ENCODE peak calls at places on chromosomes 5 and 9, in five cellular contexts. U is naive thymus-derived CD4-positive, alpha-beta T cell; M is effector memory CD4-positive, alpha-beta T cell; Y is right lobe of liver; E is mesendoderm. Q is an unnamed sample. For H3K4me1, the result is how much of the 10 kb centered on the place peaks cover.

GRCh38 chr5:68376931-68377330 is 161.4 kb downstream of the PIK3R1 start:
- DNase-seq in U (no peak), M (no peak), Y (no peak), E (no peak), Q (no peak)

GRCh38 chr9:122657527-122657926 is at the start of gene OR1B1:
- DNase-seq in U (no peak), M (no peak), Y (no peak), E (no peak), Q (no peak)

GRCh38 chr9:16179566-16179965 is 626.7 kb downstream of the CCDC171 start:
- DNase-seq in U (no peak), M (no peak), Y (no peak), E (no peak), Q (no peak)

GRCh38 chr5:55223219-55223987 is 3.7 kb downstream of the MCIDAS start:
- DNase-seq in U (no peak), M (no peak), Y (peak), E (peak), Q (no peak)

GRCh38 chr5:113166710-113167366 is 190.2 kb downstream of the DCP2 start:
- DNase-seq in U (no peak), M (no peak), Y (no peak), E (no peak), Q (no peak)

GRCh38 chr5:40410939-40411635 is 268.6 kb upstream of the PTGER4 start:
- DNase-seq in U (no peak), M (no peak), Y (no peak), E (no peak), Q (peak)

GRCh38 chr5:6435356-6435755 is 13.3 kb upstream of the UBE2QL1 start:
- DNase-seq in U (no peak), M (no peak), Y (peak), E (peak), Q (no peak)

GRCh38 chr5:156037151-156037909 is 289.6 kb upstream of the SGCD start:
- DNase-seq in U (no peak), M (no peak), Y (no peak), E (peak), Q (no peak)

GRCh38 chr9:76716270-76716669 is 48.0 kb upstream of the PCA3 start:
- DNase-seq in U (no peak), M (no peak), Y (no peak), E (no peak), Q (no peak)

GRCh38 chr5:56264417-56265025 is 31.4 kb upstream of the ANKRD55 start:
- DNase-seq in U (peak), M (no peak), Y (no peak), E (peak), Q (peak)

GRCh38 chr9:113906411-113907110 is 30.5 kb downstream of the ZNF618 start:
- DNase-seq in U (no peak), M (no peak), Y (no peak), E (no peak), Q (no peak)

GRCh38 chr5:90640484-90641059 is 82.0 kb downstream of the ADGRV1 start:
- DNase-seq in U (no peak), M (no peak), Y (no peak), E (no peak), Q (no peak)

GRCh38 chr5:3594514-3595101 is 1.0 kb upstream of the IRX1 start:
- DNase-seq in U (no peak), M (no peak), Y (no peak), E (peak), Q (no peak)
- H3K4me3 ChIP-seq in U (no peak), M (no peak), Y (no peak), E (no peak), Q (no peak)

DNA sequence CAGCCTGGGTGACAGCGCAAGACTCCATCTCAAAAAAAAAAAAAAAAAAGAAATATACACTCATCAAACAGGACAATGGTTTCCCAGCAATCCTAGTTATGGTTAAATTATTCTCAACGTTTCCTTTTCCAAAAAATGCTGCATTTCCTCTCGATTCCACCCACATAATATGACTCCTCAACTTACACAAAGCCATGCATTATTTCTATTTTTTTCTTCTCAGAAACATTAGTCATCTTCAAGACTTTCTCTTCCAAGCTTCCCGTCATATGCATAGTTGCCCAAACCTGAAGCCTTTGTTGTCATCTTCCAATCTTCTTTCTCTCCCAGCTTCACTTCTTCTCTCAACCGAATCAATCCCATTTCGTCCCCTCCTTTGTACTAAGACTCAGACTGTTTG is 61.4 kb upstream of the RANBP6 start:
- DNase-seq in U (no peak), M (no peak), Y (no peak), E (no peak), Q (no peak)
- H3K27ac ChIP-seq in U (no peak), M (no peak), Y (no peak), E (no peak), Q (no peak)

DNA sequence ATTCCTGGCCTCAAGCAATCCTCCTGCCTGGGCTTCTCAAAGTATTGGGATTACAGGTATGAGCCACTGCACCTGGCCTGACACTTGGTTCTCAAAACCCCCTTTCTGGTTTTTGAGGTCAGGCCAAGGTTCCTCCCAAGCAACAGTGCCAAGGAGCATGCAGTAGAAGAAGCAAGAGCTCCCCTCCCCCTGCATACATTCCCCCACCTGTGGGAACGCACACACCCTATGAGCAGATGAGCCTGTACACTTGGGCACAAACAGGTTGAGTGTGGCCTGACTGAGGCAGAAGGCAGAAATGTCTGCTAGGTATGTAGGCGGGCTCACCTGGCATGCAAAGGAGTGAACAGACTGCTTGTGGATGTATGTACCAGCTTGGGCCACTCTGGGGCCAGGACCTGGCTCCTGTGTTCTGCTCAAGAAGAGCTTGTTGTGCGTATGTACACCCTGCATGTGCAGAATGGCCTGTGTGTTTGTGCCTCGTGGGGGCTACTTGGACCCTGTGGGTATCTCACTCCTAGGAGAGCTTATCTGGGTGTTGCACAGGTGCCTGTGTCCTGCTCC is 1.7 kb downstream of the GPRIN1 start:
- DNase-seq in U (no peak), M (no peak), Y (no peak), E (no peak), Q (no peak)
- H3K4me1 ChIP-seq in U (under half), M (under half), Y (under half), E (under half), Q (under half)

DNA sequence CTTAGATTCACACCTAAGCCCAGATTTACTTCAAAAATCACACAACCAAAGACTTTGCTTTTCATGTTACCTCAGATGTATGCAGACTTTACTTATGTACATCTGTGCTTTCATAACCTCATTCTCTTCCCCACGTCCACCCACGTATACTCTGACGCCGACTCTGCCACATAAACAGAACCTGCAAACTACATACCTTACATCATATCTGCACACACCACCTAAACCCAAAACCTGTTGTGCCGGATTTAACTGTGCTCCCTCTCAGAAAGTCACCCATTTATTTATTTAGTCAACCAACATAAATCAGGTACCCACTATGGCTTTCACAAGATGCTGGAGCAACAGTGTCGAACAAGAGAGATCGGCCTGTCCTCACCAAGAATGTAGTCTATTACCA is 1.0 kb upstream of the DPYSL3 start:
- DNase-seq in U (no peak), M (no peak), Y (no peak), E (no peak), Q (no peak)
- H3K4me3 ChIP-seq in U (no peak), M (no peak), Y (no peak), E (no peak), Q (no peak)

DNA sequence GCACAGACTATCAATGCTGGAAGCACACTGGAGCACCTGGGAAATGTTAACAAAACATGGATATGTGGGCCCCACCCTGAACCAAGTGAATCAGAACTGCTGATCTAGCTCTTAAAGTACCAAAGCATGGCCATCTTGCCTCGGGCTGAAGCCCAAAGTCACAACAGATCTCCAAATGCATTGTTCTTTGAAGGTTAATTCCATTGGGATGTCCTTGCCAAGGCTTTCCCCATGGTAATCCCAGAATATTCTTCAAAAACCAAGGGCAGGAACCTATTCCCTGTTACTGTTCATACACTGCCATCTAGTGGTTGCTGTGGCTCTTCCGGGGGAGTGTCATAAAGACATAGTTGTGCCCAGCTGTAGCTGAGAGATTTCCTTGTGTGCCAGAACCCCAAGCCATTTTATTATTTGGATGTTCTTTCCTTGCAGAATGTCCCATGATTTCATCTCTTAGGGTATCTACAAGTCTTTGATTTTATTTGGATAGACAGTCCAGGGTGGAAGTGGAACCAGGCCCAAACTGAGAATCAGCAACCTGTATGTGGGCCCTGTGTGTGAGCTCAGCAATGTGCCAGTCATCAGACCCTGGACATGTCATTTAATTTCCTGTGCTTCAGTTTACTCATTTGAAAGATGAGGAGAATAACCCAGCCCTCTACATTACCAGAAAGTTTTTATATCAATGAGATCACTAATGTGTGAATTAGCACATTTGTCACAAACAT is 290.0 kb downstream of the ACTL7B start:
- DNase-seq in U (no peak), M (no peak), Y (no peak), E (peak), Q (peak)
- H3K27ac ChIP-seq in U (no peak), M (no peak), Y (no peak), E (no peak), Q (no peak)